ENCODE peak calls at places on chromosome 1, in four cellular contexts. D is AG04450; L is stimulated activated CD8-positive, alpha-beta memory T cell treated with anti-CD3 and anti-CD28 coated beads, Interleukin-4, amount 100 ng/mL, for 4 hours; H is cardiac muscle cell. U is an unnamed sample.

GRCh38 chr1:27598902-27599528 is 4.9 kb downstream of the AHDC1 start:
- DNase-seq in D (no peak), L (peak; percentile 38), H (peak; percentile 85), U (no peak)

GRCh38 chr1:213381572-213382084 is 330.6 kb downstream of the RPS6KC1 start:
- DNase-seq in D (no peak), L (no peak), H (peak; percentile 20), U (no peak)

GRCh38 chr1:44423706-44424546 is 18.9 kb downstream of the RNF220 start:
- DNase-seq in D (peak; percentile 6), L (no peak), H (peak; percentile 90), U (no peak)

GRCh38 chr1:184387069-184387870 is 441 bp downstream of the C1orf21 start:
- DNase-seq in D (no peak), L (peak; percentile 49), H (peak; percentile 31), U (peak; percentile 37)

GRCh38 chr1:228143480-228144212 is 3.6 kb downstream of the GUK1 start:
- DNase-seq in D (no peak), L (no peak), H (no peak), U (no peak)

GRCh38 chr1:91026777-91027176 is 4.9 kb upstream of the ZNF644 start:
- DNase-seq in D (no peak), L (no peak), H (peak; percentile 35), U (no peak)

GRCh38 chr1:108051625-108052382 is 86.8 kb upstream of the VAV3 start:
- DNase-seq in D (no peak), L (no peak), H (no peak), U (no peak)

GRCh38 chr1:23125489-23125888 is 43.2 kb downstream of the LUZP1 start:
- DNase-seq in D (no peak), L (no peak), H (no peak), U (no peak)

GRCh38 chr1:190474587-190475305 is 2.9 kb downstream of the BRINP3 start:
- DNase-seq in D (no peak), L (no peak), H (peak; percentile 22), U (no peak)

GRCh38 chr1:60978421-60979357 is 103.7 kb upstream of the NFIA start:
- DNase-seq in D (no peak), L (peak; percentile 0), H (peak; percentile 74), U (peak; percentile 26)

GRCh38 chr1:98351506-98352038 is 309.9 kb upstream of the SNX7 start:
- DNase-seq in D (no peak), L (no peak), H (no peak), U (no peak)

GRCh38 chr1:40948741-40949528 is 30.6 kb upstream of the CTPS1 start:
- DNase-seq in D (peak; percentile 32), L (peak; percentile 11), H (peak; percentile 73), U (peak; percentile 72)

GRCh38 chr1:20358761-20359263 is 68.1 kb downstream of the VWA5B1 start:
- DNase-seq in D (peak; percentile 44), L (no peak), H (peak; percentile 29), U (no peak)

GRCh38 chr1:84688461-84689061 is 1.7 kb downstream of the SSX2IP start:
- DNase-seq in D (no peak), L (no peak), H (peak; percentile 60), U (no peak)

GRCh38 chr1:241950390-241950789 is 7.2 kb upstream of the BECN2 start:
- DNase-seq in D (no peak), L (no peak), H (no peak), U (no peak)

GRCh38 chr1:43536196-43536863 is 5.6 kb downstream of the PTPRF start:
- DNase-seq in D (no peak), L (no peak), H (no peak), U (no peak)

GRCh38 chr1:89179343-89179742 is 3.5 kb upstream of the GBP7 start:
- DNase-seq in D (no peak), L (no peak), H (no peak), U (no peak)

GRCh38 chr1:119141020-119141424 is 569 bp upstream of the WARS2 start:
- DNase-seq in D (no peak), L (no peak), H (peak; percentile 43), U (peak; percentile 59)

GRCh38 chr1:27659497-27660299 is 12.3 kb downstream of the IFI6 start:
- DNase-seq in D (no peak), L (peak; percentile 71), H (peak; percentile 88), U (peak; percentile 76)

GRCh38 chr1:151579436-151580225 is 32.2 kb upstream of the SNX27 start:
- DNase-seq in D (peak; percentile 21), L (no peak), H (peak; percentile 23), U (no peak)